ENCODE peak calls at places on chromosome 22, in six cellular contexts. C is IMR-90, F is neuronal stem cell, U is mesenchymal stem cell, A is H1, E is trophoblast cell. D is an unnamed sample.

GRCh38 chr22:46737976-46738641 is at the start of gene CERK:
- DNase-seq in C (peak; percentile 62), F (peak; percentile 56), U (peak; percentile 81), A (no peak), E (no peak), D (peak; percentile 61)

GRCh38 chr22:46147061-46147460 is 3.3 kb upstream of the PPARA start:
- DNase-seq in C (no peak), F (no peak), U (no peak), A (no peak), E (no peak), D (no peak)

GRCh38 chr22:46351131-46351735 is 15.7 kb downstream of the TRMU start:
- DNase-seq in C (no peak), F (no peak), U (no peak), A (no peak), E (no peak), D (no peak)

GRCh38 chr22:19398206-19398605 is 33.3 kb downstream of the HIRA start:
- DNase-seq in C (no peak), F (no peak), U (no peak), A (no peak), E (no peak), D (no peak)

GRCh38 chr22:19504900-19505734 is 19.1 kb downstream of the CLDN5 start:
- DNase-seq in C (no peak), F (no peak), U (no peak), A (no peak), E (no peak), D (no peak)

GRCh38 chr22:37462983-37463382 is 23.2 kb downstream of the MFNG start:
- DNase-seq in C (peak; percentile 49), F (peak; percentile 57), U (peak; percentile 64), A (no peak), E (no peak), D (peak; percentile 72)

GRCh38 chr22:20198527-20199319 is 47.9 kb upstream of the CCDC188 start:
- DNase-seq in C (no peak), F (no peak), U (no peak), A (no peak), E (no peak), D (no peak)

GRCh38 chr22:46491936-46492335 is 45.5 kb downstream of the CELSR1 start:
- DNase-seq in C (peak; percentile 19), F (no peak), U (no peak), A (no peak), E (peak; percentile 99), D (no peak)

GRCh38 chr22:46065733-46066454 is 84.4 kb upstream of the PPARA start:
- DNase-seq in C (no peak), F (no peak), U (no peak), A (no peak), E (no peak), D (no peak)

GRCh38 chr22:45891471-45891995 is 85.4 kb downstream of the WNT7B start:
- DNase-seq in C (no peak), F (no peak), U (no peak), A (no peak), E (no peak), D (no peak)

GRCh38 chr22:44850946-44851345 is 98.6 kb downstream of the ARHGAP8 start:
- DNase-seq in C (no peak), F (no peak), U (no peak), A (no peak), E (no peak), D (no peak)

GRCh38 chr22:46262449-46263207 is 515 bp downstream of the PKDREJ start:
- DNase-seq in C (peak; percentile 35), F (no peak), U (peak; percentile 31), A (peak; percentile 46), E (peak; percentile 33), D (peak; percentile 86)

GRCh38 chr22:50313600-50313999 is 6.2 kb upstream of the PLXNB2 start:
- DNase-seq in C (no peak), F (no peak), U (no peak), A (no peak), E (no peak), D (no peak)

GRCh38 chr22:41355895-41356294 is 25.8 kb upstream of the TEF start:
- DNase-seq in C (no peak), F (no peak), U (no peak), A (no peak), E (no peak), D (no peak)

GRCh38 chr22:26109686-26110315 is 59.5 kb upstream of the SEZ6L start:
- DNase-seq in C (no peak), F (no peak), U (no peak), A (no peak), E (no peak), D (no peak)

GRCh38 chr22:27671413-27671721 is 130.2 kb downstream of the MN1 start:
- DNase-seq in C (no peak), F (no peak), U (no peak), A (no peak), E (no peak), D (no peak)

GRCh38 chr22:42688241-42688913 is 32.3 kb downstream of the A4GALT start:
- DNase-seq in C (peak; percentile 93), F (peak; percentile 38), U (peak; percentile 96), A (no peak), E (peak; percentile 97), D (peak; percentile 77)

GRCh38 chr22:49738566-49738965 is 89.1 kb downstream of the BRD1 start:
- DNase-seq in C (no peak), F (no peak), U (no peak), A (no peak), E (no peak), D (no peak)

GRCh38 chr22:27100789-27101188 is 443.4 kb downstream of the MIAT start:
- DNase-seq in C (peak; percentile 45), F (peak; percentile 59), U (peak; percentile 87), A (no peak), E (no peak), D (peak; percentile 57)

GRCh38 chr22:27750866-27751265 is 50.7 kb downstream of the MN1 start:
- DNase-seq in C (no peak), F (no peak), U (no peak), A (no peak), E (no peak), D (no peak)

GRCh38 chr22:20256042-20256441 is 12.1 kb downstream of the RTN4R start:
- DNase-seq in C (no peak), F (no peak), U (no peak), A (no peak), E (no peak), D (no peak)

GRCh38 chr22:37817705-37818311 is 5.4 kb upstream of the GALR3 start:
- DNase-seq in C (peak; percentile 68), F (peak; percentile 78), U (peak; percentile 84), A (no peak), E (peak; percentile 75), D (peak; percentile 94)

GRCh38 chr22:17867160-17867785 is 93.0 kb upstream of the BID start:
- DNase-seq in C (no peak), F (no peak), U (no peak), A (no peak), E (no peak), D (no peak)

GRCh38 chr22:20550851-20551744 is 43.7 kb downstream of the MED15 start:
- DNase-seq in C (peak; percentile 78), F (no peak), U (peak; percentile 80), A (no peak), E (no peak), D (peak; percentile 72)

GRCh38 chr22:42697542-42698013 is 23.1 kb downstream of the A4GALT start:
- DNase-seq in C (peak; percentile 73), F (no peak), U (peak; percentile 88), A (no peak), E (peak; percentile 73), D (no peak)

GRCh38 chr22:45879552-45879949 is 97.4 kb downstream of the WNT7B start:
- DNase-seq in C (no peak), F (no peak), U (no peak), A (no peak), E (no peak), D (peak; percentile 11)

GRCh38 chr22:20239063-20239950 is 28.8 kb downstream of the RTN4R start:
- DNase-seq in C (peak; percentile 17), F (no peak), U (no peak), A (no peak), E (no peak), D (no peak)

GRCh38 chr22:37806409-37807338 is 1.1 kb upstream of the GCAT start:
- DNase-seq in C (peak; percentile 52), F (no peak), U (peak; percentile 53), A (no peak), E (no peak), D (no peak)

GRCh38 chr22:47059701-47060161 is 297.3 kb downstream of the TBC1D22A start:
- DNase-seq in C (no peak), F (no peak), U (no peak), A (no peak), E (no peak), D (no peak)

GRCh38 chr22:24526191-24526590 is 28.7 kb downstream of the GUCD1 start:
- DNase-seq in C (peak; percentile 17), F (no peak), U (no peak), A (no peak), E (peak; percentile 95), D (no peak)
- H4K91ac ChIP-seq in C (no peak overlapping the region), F (no peak overlapping the region), U (no peak overlapping the region), A (no peak overlapping the region), E (no peak overlapping the region), D (no peak overlapping the region)

DNA sequence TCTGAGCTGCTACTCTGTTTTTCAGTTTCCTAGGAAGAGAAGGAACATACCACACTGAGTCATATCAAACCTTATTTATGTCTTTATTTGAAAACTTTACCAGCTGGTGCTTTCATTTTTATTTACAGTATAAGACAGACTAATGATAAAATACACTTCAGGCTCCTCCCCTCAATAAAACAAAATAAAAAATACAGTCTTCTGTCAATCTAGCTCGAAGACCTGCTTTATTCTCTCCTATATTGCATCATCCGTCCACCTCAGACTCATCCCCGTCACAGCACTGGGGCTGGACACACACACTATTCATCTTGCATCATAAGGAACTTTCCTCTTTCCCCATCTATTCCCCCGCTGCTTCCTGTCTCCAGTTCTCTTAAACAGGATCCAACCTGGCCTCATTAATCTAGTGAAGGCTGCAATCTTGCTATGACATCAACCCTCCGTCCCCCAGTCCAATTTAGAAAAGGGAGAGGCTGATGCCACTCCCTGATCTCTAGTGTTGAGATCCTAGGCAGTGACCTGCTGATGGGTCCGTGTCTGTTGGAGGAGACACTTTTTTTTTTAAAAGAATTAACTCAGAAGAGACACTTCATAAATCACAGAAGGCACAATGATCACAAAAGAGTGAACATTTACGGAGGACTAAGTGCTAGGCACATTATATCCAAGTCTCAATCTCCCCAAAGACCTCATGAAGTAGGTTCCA is 1.1 kb downstream of the XBP1 start:
- DNase-seq in C (peak; percentile 96), F (no peak), U (peak; percentile 99), A (no peak), E (peak; percentile 78), D (no peak)
- H4K8ac ChIP-seq in C (peak overlapping the region; percentile 77), F (no peak overlapping the region), U (peak overlapping the region; percentile 98), A (peak overlapping the region; percentile 81), E (peak overlapping the region; percentile 98), D (no peak overlapping the region)

DNA sequence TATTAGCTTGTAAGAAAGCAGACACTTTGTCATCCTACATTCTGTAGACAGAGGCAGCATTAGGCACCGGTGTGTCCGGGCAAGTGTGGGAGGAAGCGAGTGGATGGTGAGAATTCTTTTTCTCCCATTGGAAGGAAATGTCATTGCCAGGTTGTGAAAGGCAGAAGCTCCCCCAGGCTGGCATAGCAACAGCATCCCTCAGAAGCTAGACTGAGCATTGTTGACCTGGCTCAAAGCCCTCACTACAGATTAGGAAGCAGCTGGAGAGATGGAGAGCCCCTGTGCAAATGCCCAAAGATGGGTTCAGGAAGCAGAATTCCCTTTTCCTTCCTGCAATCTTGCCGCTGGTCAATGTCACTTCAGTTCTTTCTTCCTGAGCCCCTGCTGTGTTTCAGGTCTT is 1299.3 kb downstream of the TBC1D22A start:
- DNase-seq in C (no peak), F (no peak), U (no peak), A (no peak), E (no peak), D (no peak)
- H4K91ac ChIP-seq in C (no peak overlapping the region), F (no peak overlapping the region), U (no peak overlapping the region), A (no peak overlapping the region), E (no peak overlapping the region), D (no peak overlapping the region)

GRCh38 chr22:23786752-23787599 is at the start of gene SMARCB1:
- DNase-seq in C (peak; percentile 91), F (peak; percentile 88), U (peak; percentile 97), A (no peak), E (peak; percentile 85), D (peak; percentile 84)
- H4K8ac ChIP-seq in C (peak within 1 kb of the TSS; percentile 73), F (peak within 1 kb of the TSS; percentile 26), U (peak within 1 kb of the TSS; percentile 100), A (peak within 1 kb of the TSS; percentile 100), E (peak within 1 kb of the TSS; percentile 100), D (no peak within 1 kb of the TSS)

D was measured in H9.